ENCODE peak calls at places on chromosomes 4 and X, in four cellular contexts. H is tibial artery, Q is heart left ventricle, A is IMR-90. L is an unnamed sample.

GRCh38 chr4:1895489-1895888 is 24.3 kb downstream of the NSD2 start:
- DNase-seq in H (no peak), Q (no peak), A (no peak), L (no peak)

GRCh38 chrX:19810809-19811208 is 76.6 kb downstream of the SH3KBP1 start:
- DNase-seq in H (no peak), Q (no peak), A (peak; percentile 48), L (no peak)

GRCh38 chrX:109934434-109934833 is 68.5 kb upstream of the TMEM164 start:
- DNase-seq in H (no peak), Q (no peak), A (peak; percentile 21), L (no peak)

GRCh38 chr4:98828801-98829200 is 100.1 kb downstream of the EIF4E start:
- DNase-seq in H (no peak), Q (no peak), A (no peak), L (peak; percentile 28)

GRCh38 chrX:69298466-69299140 is 133.3 kb upstream of the PJA1 start:
- DNase-seq in H (no peak), Q (no peak), A (peak; percentile 4), L (peak; percentile 75)

GRCh38 chr4:138887741-138888140 is 127.8 kb upstream of the NOCT start:
- DNase-seq in H (no peak), Q (no peak), A (no peak), L (no peak)

GRCh38 chr4:109921384-109921808 is 8.7 kb downstream of the EGF start:
- DNase-seq in H (no peak), Q (no peak), A (peak; percentile 86), L (peak; percentile 90)

GRCh38 chrX:153342762-153343558 is 9.0 kb downstream of the ZNF275 start:
- DNase-seq in H (no peak), Q (no peak), A (no peak), L (no peak)

GRCh38 chr4:19993222-19993621 is 258.5 kb upstream of the SLIT2 start:
- DNase-seq in H (no peak), Q (no peak), A (no peak), L (no peak)

GRCh38 chr4:102535398-102536082 is 34.4 kb downstream of the NFKB1 start:
- DNase-seq in H (no peak), Q (no peak), A (peak; percentile 75), L (peak; percentile 72)

GRCh38 chrX:39705299-39705698 is 392.5 kb downstream of the BCOR start:
- DNase-seq in H (peak; percentile 66), Q (peak; percentile 72), A (peak; percentile 88), L (peak; percentile 80)

GRCh38 chr4:123922847-123923246 is 526.3 kb downstream of the SPRY1 start:
- DNase-seq in H (no peak), Q (no peak), A (peak; percentile 2), L (peak; percentile 45)

GRCh38 chr4:123545569-123546122 is 149.1 kb downstream of the SPRY1 start:
- DNase-seq in H (no peak), Q (no peak), A (no peak), L (no peak)

GRCh38 chrX:39725928-39726619 is 371.7 kb downstream of the BCOR start:
- DNase-seq in H (no peak), Q (no peak), A (peak; percentile 80), L (peak; percentile 15)

GRCh38 chr4:27929141-27929540 is 1068.5 kb downstream of the STIM2 start:
- DNase-seq in H (no peak), Q (no peak), A (no peak), L (peak; percentile 10)

GRCh38 chr4:110188113-110188512 is 10.3 kb downstream of the ELOVL6 start:
- DNase-seq in H (no peak), Q (no peak), A (no peak), L (no peak)

GRCh38 chrX:24294619-24295018 is 19.2 kb downstream of the SUPT20HL2 start:
- DNase-seq in H (peak; percentile 21), Q (no peak), A (no peak), L (no peak)

GRCh38 chr4:146182450-146182849 is 6.9 kb downstream of the LSM6 start:
- DNase-seq in H (no peak), Q (no peak), A (no peak), L (no peak)

GRCh38 chr4:146192060-146192459 is 16.5 kb downstream of the LSM6 start:
- DNase-seq in H (no peak), Q (no peak), A (no peak), L (no peak)

GRCh38 chr4:146190393-146190910 is 14.9 kb downstream of the LSM6 start:
- DNase-seq in H (no peak), Q (no peak), A (no peak), L (no peak)

GRCh38 chr4:146183209-146183608 is 7.7 kb downstream of the LSM6 start:
- DNase-seq in H (no peak), Q (no peak), A (no peak), L (no peak)

DNA sequence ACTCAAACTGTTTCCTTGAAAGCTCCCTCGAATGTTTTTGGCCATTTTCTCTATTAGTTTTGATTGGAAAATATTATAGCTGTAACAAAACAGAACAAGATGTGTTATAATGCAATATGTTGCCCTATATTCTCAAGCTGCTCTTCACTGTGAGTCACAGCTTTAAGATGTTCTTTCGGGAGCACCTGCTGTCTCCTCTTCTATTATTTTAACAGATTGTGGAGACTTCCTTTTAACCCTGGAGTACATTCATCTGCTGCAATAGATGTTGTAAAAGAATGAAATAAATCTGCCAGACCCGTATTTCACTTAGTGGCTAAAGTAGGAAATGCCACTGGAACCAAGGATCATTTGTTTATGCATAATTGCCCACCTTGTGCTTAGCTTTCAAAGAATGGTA is 11.0 kb downstream of the LSM6 start:
- DNase-seq in H (no peak), Q (no peak), A (no peak), L (no peak)
- TF ChIP-seq CTCF in H (no peak), Q (no peak), A (no peak), L (no peak)

GRCh38 chr4:3424522-3425095 is 17.2 kb upstream of the HGFAC start:
- DNase-seq in H (no peak), Q (no peak), A (no peak), L (no peak)
- H3K4me3 ChIP-seq in H (no peak overlapping the region), Q (no peak overlapping the region), A (no peak overlapping the region), L (no peak overlapping the region)

GRCh38 chr4:39574946-39575345 is 47.7 kb upstream of the UGDH start:
- DNase-seq in H (no peak), Q (no peak), A (no peak), L (no peak)

GRCh38 chr4:39571504-39571903 is 44.3 kb upstream of the UGDH start:
- DNase-seq in H (no peak), Q (no peak), A (no peak), L (no peak)

DNA sequence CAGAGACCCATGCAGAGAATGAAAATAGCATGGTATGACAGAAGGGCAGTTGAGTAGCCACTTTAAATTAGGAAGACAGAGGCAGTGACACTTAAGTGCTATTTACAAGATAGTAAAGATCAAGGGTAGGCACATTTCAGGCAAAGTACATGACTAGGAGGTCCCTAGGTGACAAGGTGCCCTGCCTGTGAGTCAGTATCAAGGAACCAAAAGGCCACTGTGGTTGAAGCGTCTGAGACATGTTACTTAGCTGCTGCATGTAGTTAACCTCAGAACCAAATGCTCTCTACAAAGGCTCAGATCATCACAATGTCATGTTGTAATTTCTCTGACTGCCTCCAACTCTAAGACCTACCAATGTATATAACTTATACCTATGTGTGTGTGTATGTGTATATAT is 49.0 kb upstream of the UGDH start:
- DNase-seq in H (no peak), Q (no peak), A (peak; percentile 27), L (no peak)
- H3K36me3 ChIP-seq in H (no peaks in the 10 kb centered on the region), Q (peaks cover 8% of the 10 kb centered on the region), A (no peaks in the 10 kb centered on the region), L (no peaks in the 10 kb centered on the region)

GRCh38 chr4:168782439-168782838 is 227.6 kb downstream of the CBR4 start:
- DNase-seq in H (no peak), Q (no peak), A (no peak), L (no peak)

GRCh38 chr4:168777277-168777965 is 232.6 kb downstream of the CBR4 start:
- DNase-seq in H (no peak), Q (no peak), A (no peak), L (no peak)

GRCh38 chr4:168781884-168782283 is 228.2 kb downstream of the CBR4 start:
- DNase-seq in H (no peak), Q (no peak), A (no peak), L (peak; percentile 67)

GRCh38 chr4:168784786-168785461 is 225.1 kb downstream of the CBR4 start:
- DNase-seq in H (no peak), Q (no peak), A (no peak), L (peak; percentile 54)

GRCh38 chr4:168781341-168781740 is 228.7 kb downstream of the CBR4 start:
- DNase-seq in H (no peak), Q (peak; percentile 60), A (no peak), L (no peak)
- TF ChIP-seq CTCF in H (no peak), Q (no peak), A (no peak), L (no peak)

GRCh38 chr4:68962868-68963267 is 11.3 kb upstream of the UGT2A3 start:
- DNase-seq in H (no peak), Q (no peak), A (no peak), L (no peak)

GRCh38 chr4:68963389-68963788 is 11.8 kb upstream of the UGT2A3 start:
- DNase-seq in H (no peak), Q (no peak), A (no peak), L (no peak)

DNA sequence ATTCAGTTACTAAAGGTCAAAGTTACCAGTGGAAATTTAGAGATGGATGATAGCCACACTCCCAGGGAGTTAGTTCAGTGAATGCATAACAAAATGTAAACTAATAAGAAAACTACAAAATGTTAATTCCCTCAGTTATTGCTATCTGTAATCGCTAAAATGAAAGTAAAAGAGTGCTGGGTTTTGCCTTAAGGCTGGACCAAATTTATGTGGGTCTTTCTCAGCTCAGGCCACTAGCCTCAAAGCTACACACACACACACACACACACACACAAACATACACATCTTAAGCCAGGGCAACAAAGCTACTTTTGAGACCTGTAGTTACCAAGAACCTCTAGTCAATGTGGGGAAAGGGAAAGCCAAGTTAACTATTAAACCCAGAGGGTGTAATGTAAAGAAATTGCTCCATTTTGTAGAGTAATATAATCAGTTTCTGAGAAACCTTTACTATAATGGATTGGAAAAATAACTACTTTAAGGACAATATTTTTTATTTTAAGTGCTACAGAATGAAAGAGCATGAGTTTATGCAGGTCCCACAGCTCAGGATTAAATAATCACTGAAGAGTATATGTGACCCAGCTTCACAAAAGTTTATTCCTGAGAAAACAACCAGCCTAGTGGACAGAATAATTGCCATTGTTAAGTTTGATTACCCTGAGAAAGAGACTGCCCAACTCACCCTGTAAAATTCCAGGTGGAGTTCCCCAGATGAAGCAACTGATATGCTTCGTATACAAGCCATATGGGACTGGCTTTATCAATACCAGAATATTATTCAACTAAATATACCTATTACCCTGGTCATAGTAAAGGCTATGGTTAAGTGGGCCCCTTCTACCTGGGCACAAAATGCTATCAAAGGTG is 8.9 kb upstream of the UGT2A3 start:
- DNase-seq in H (no peak), Q (no peak), A (no peak), L (no peak)
- H3K4me3 ChIP-seq in H (no peak overlapping the region), Q (no peak overlapping the region), A (no peak overlapping the region), L (no peak overlapping the region)

GRCh38 chrX:48156014-48156413 is 25.6 kb downstream of the SPACA5B start:
- DNase-seq in H (no peak), Q (no peak), A (no peak), L (no peak)
- H3K36me3 ChIP-seq in H (no peaks in the 10 kb centered on the region), Q (no peaks in the 10 kb centered on the region), A (no peaks in the 10 kb centered on the region), L (no peaks in the 10 kb centered on the region)